ENCODE peak calls at places on chromosome 9, in seven cellular contexts. Y, Z, R, V, O, W and S are unnamed samples.
A peak's percentile ranks its signal among the peaks of the same experiment; 100 is the strongest.

GRCh38 chr9:89813482-89813881 is 208.7 kb downstream of the GADD45G start:
- DNase-seq in Y (no peak), V (no peak), W (no peak), O (no peak), Z (no peak), R (no peak), S (no peak)

GRCh38 chr9:131410051-131410491 is 16.2 kb downstream of the PRRC2B start:
- DNase-seq in Z (peak; percentile 20), O (no peak), W (peak; percentile 55), V (no peak), R (no peak), Y (peak; percentile 72), S (peak; percentile 66)

GRCh38 chr9:8855046-8855445 is 1055.5 kb upstream of the DMAC1 start:
- DNase-seq in Z (no peak), V (no peak), R (no peak), Y (peak; percentile 75), O (no peak), W (no peak), S (no peak)

GRCh38 chr9:127123239-127123935 is 952 bp upstream of the ANGPTL2 start:
- DNase-seq in V (no peak), Y (no peak), O (no peak), R (no peak), W (no peak), Z (no peak), S (no peak)

GRCh38 chr9:84207443-84208032 is 133.0 kb downstream of the SLC28A3 start:
- DNase-seq in O (no peak), Z (no peak), W (no peak), V (no peak), R (no peak), Y (peak; percentile 58), S (no peak)

GRCh38 chr9:37801287-37801850 is 772 bp downstream of the DCAF10 start:
- DNase-seq in V (peak; percentile 7), W (peak; percentile 9), O (no peak), Z (peak; percentile 42), Y (peak; percentile 24), R (no peak), S (no peak)

GRCh38 chr9:123283455-123283854 is 15.1 kb upstream of the STRBP start:
- DNase-seq in V (no peak), Z (no peak), O (no peak), W (no peak), R (no peak), Y (no peak), S (no peak)

GRCh38 chr9:108374606-108375005 is 481.2 kb downstream of the ACTL7B start:
- DNase-seq in O (no peak), W (no peak), Y (no peak), V (peak; percentile 14), Z (no peak), R (no peak), S (peak; percentile 42)

GRCh38 chr9:125996671-125997509 is 249.7 kb downstream of the PBX3 start:
- DNase-seq in O (no peak), Y (no peak), V (no peak), W (no peak), Z (no peak), R (no peak), S (no peak)

GRCh38 chr9:134316444-134317160 is 9.7 kb upstream of the RXRA start:
- DNase-seq in W (peak; percentile 68), V (no peak), Z (peak; percentile 68), Y (peak; percentile 51), R (no peak), O (no peak), S (peak; percentile 19)

GRCh38 chr9:15873573-15874177 is 320.8 kb downstream of the CCDC171 start:
- DNase-seq in R (peak; percentile 24), Y (peak; percentile 84), V (peak; percentile 74), O (no peak), Z (peak; percentile 6), W (peak; percentile 74), S (peak; percentile 30)

GRCh38 chr9:2127486-2127885 is 112.3 kb downstream of the SMARCA2 start:
- DNase-seq in W (peak; percentile 51), R (no peak), Z (no peak), V (no peak), Y (peak; percentile 54), O (no peak), S (no peak)

GRCh38 chr9:31715250-31715649 is 669.2 kb upstream of the ACO1 start:
- DNase-seq in R (no peak), Z (no peak), O (no peak), V (no peak), Y (no peak), W (no peak), S (no peak)

GRCh38 chr9:886886-887285 is 45.4 kb downstream of the DMRT1 start:
- DNase-seq in W (no peak), Z (no peak), O (no peak), Y (no peak), R (no peak), V (no peak), S (no peak)
- H2AFZ ChIP-seq in W (no peak overlapping the region), Z (no peak overlapping the region), O (no peak overlapping the region), Y (no peak overlapping the region), R (no peak overlapping the region), V (no peak overlapping the region), S (no peak overlapping the region)

DNA sequence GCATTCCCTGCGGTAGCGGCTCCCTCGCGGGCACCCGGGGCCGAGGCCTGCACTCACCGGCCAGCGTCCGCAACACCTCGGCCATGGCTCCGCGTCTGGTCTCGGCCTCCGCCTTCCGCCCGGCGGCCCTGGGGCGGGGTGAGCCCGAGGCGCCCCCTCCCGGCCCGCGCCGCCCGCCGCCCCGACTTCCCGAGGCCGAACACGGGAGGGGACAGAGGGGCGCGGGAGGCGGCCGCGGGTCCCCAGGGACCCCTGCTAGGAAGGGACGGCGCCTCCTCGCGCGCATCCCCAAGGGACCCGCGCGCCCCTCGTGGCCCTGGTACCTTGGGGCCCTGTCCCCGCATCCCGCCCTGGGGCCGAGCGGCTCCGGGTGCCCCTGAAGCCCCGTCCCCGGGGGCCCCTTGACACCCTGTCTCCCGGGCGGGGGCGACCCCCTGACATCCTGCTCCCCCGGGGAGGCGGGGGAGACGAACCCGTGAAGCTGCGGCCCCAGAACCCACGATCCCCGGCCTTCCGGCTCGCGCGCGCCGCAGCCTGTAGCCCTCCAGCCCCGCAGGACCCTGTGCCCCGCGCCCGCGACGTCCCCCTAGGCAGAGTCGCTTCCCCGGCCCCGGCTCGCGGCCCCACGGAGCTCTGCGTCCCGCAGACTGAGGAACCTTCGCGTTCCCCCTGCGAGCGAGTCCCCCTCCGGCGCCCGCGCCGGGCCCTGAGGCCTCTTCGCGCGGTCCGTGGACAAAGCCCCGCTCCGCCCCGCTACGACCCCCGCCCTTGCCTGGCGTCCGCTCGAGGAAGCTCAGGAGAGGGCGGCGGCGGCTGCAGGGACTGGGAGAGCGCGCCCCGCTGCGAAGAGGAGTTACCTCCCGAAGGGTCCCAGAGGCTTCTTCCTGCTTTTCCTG is at the start of gene ABO:
- DNase-seq in R (no peak), Z (peak; percentile 89), Y (no peak), W (no peak), V (no peak), O (no peak), S (no peak)
- TF ChIP-seq CTCF in R (no peak), Z (peak; percentile 45), Y (no peak), W (no peak), V (no peak), O (peak; percentile 23), S (no peak)

DNA sequence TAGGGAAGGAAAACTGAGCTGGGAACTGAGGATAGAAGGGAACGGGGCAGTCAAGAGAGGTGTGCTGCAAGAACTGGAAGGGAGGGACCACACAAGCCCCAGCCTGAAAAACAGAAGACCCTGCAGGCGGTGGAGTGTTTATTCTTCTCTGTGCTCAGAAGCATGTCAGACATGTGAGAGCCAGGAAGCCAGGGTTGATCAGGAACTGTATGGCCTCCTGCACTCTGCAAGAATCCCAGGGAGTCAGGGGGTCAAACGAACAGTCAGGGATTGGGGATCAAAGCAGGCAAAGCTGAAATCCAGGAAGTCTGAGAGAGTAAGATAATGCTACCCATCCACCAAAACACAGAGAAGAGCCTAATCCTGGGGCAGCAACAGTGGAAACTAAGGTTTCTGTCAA is 115.5 kb upstream of the SLC44A1 start:
- DNase-seq in W (no peak), Z (no peak), Y (no peak), O (no peak), V (no peak), R (no peak), S (no peak)
- H2AFZ ChIP-seq in W (peak overlapping the region; percentile 15), Z (no peak overlapping the region), Y (no peak overlapping the region), O (no peak overlapping the region), V (no peak overlapping the region), R (no peak overlapping the region), S (no peak overlapping the region)

GRCh38 chr9:121736147-121736721 is 84.8 kb downstream of the DAB2IP start:
- DNase-seq in O (no peak), Z (peak; percentile 62), V (no peak), W (peak; percentile 25), R (no peak), Y (peak; percentile 53), S (no peak)

GRCh38 chr9:121735792-121736130 is 84.3 kb downstream of the DAB2IP start:
- DNase-seq in Z (no peak), O (no peak), W (no peak), V (no peak), R (no peak), Y (no peak), S (peak; percentile 62)

GRCh38 chr9:121734465-121734864 is 83.0 kb downstream of the DAB2IP start:
- DNase-seq in Y (no peak), W (peak; percentile 63), O (no peak), R (no peak), V (no peak), Z (no peak), S (no peak)

GRCh38 chr9:121736964-121737462 is 85.6 kb downstream of the DAB2IP start:
- DNase-seq in O (no peak), Z (peak; percentile 86), V (peak; percentile 14), Y (no peak), W (no peak), R (no peak), S (no peak)

DNA sequence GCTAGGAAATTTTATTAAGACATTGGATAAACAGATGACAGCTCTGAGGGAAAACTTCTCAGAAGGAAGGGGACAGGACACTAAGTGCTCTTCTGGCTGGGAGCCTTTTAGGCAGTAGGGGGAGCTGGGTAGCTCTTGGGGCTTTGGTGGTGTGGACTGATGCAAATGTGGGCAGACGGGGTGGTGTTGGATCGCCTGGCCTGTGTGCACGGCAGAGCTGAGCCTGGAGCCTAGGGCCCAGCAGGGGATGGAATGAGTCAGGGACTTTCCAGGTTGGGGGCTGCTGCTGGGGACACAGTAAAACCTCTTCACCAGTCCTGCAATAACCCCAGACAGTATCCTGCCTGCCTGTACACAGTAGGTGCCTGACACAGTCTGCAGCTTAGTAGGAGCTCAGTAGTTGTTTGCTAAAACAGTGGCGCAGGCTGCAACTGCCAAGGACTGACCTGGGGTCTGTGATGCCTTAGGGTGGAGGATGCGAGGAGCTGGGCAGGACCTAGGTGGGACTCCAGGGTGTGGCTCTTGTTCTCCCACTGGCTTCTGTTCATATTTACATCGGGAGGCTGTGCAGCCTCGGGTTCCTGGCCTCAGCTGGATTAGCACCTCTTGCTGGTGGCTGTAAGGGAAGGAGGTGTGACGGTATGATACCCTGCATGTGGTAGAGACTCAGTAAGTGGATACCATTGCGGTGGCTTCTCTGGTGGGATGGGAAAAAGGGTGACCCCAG is 83.8 kb downstream of the DAB2IP start:
- DNase-seq in W (peak; percentile 80), V (peak; percentile 11), Z (peak; percentile 37), R (no peak), O (peak; percentile 71), Y (peak; percentile 69), S (peak; percentile 70)
- TF ChIP-seq CTCF in W (peak; percentile 68), V (peak; percentile 52), Z (peak; percentile 41), R (peak; percentile 62), O (peak; percentile 67), Y (peak; percentile 72), S (peak; percentile 50)